ENCODE peak calls at places on chromosomes 1 and 21, in four cellular contexts. One of them, this sample, is unnamed.

GRCh38 chr1:109622103-109622892 is 2.7 kb downstream of the AMPD2 start:
- DNase-seq in tibial nerve: peak; percentile 3
- DNase-seq in neural crest cell: no peak
- DNase-seq in activated T-helper 1 cell treated with anti-CD3 and anti-CD28 coated beads, Interleukin-12 subunit alpha, Interleukin-12 subunit beta, Interleukin-2, Interleukin-4 antibody, amounts not matched to agents 30 ng/mL and 10 ng/mL and 1 ng/mL, durations not matched to agents 14 hours and 24 hours and 36 hours: no peak
- DNase-seq in this sample: no peak

GRCh38 chr1:97137862-97138514 is 416.4 kb downstream of the PTBP2 start:
- DNase-seq in neural crest cell: no peak
- DNase-seq in tibial nerve: peak; percentile 32
- DNase-seq in activated T-helper 1 cell treated with anti-CD3 and anti-CD28 coated beads, Interleukin-12 subunit alpha, Interleukin-12 subunit beta, Interleukin-2, Interleukin-4 antibody, amounts not matched to agents 30 ng/mL and 10 ng/mL and 1 ng/mL, durations not matched to agents 14 hours and 24 hours and 36 hours: no peak
- DNase-seq in this sample: peak; percentile 71

GRCh38 chr1:64841330-64842065 is 96.6 kb downstream of the RAVER2 start:
- DNase-seq in tibial nerve: no peak
- DNase-seq in neural crest cell: no peak
- DNase-seq in activated T-helper 1 cell treated with anti-CD3 and anti-CD28 coated beads, Interleukin-12 subunit alpha, Interleukin-12 subunit beta, Interleukin-2, Interleukin-4 antibody, amounts not matched to agents 30 ng/mL and 10 ng/mL and 1 ng/mL, durations not matched to agents 14 hours and 24 hours and 36 hours: no peak
- DNase-seq in this sample: no peak

GRCh38 chr1:198220428-198220827 is 63.6 kb downstream of the NEK7 start:
- DNase-seq in neural crest cell: no peak
- DNase-seq in activated T-helper 1 cell treated with anti-CD3 and anti-CD28 coated beads, Interleukin-12 subunit alpha, Interleukin-12 subunit beta, Interleukin-2, Interleukin-4 antibody, amounts not matched to agents 30 ng/mL and 10 ng/mL and 1 ng/mL, durations not matched to agents 14 hours and 24 hours and 36 hours: no peak
- DNase-seq in tibial nerve: no peak
- DNase-seq in this sample: no peak

GRCh38 chr1:227357229-227358078 is 39.2 kb upstream of the CDC42BPA start:
- DNase-seq in tibial nerve: peak; percentile 24
- DNase-seq in activated T-helper 1 cell treated with anti-CD3 and anti-CD28 coated beads, Interleukin-12 subunit alpha, Interleukin-12 subunit beta, Interleukin-2, Interleukin-4 antibody, amounts not matched to agents 30 ng/mL and 10 ng/mL and 1 ng/mL, durations not matched to agents 14 hours and 24 hours and 36 hours: no peak
- DNase-seq in neural crest cell: no peak
- DNase-seq in this sample: peak; percentile 5

GRCh38 chr1:2283371-2283990 is 55.4 kb downstream of the SKI start:
- DNase-seq in tibial nerve: no peak
- DNase-seq in neural crest cell: no peak
- DNase-seq in activated T-helper 1 cell treated with anti-CD3 and anti-CD28 coated beads, Interleukin-12 subunit alpha, Interleukin-12 subunit beta, Interleukin-2, Interleukin-4 antibody, amounts not matched to agents 30 ng/mL and 10 ng/mL and 1 ng/mL, durations not matched to agents 14 hours and 24 hours and 36 hours: no peak
- DNase-seq in this sample: no peak

GRCh38 chr1:219088778-219089557 is 84.7 kb upstream of the LYPLAL1 start:
- DNase-seq in activated T-helper 1 cell treated with anti-CD3 and anti-CD28 coated beads, Interleukin-12 subunit alpha, Interleukin-12 subunit beta, Interleukin-2, Interleukin-4 antibody, amounts not matched to agents 30 ng/mL and 10 ng/mL and 1 ng/mL, durations not matched to agents 14 hours and 24 hours and 36 hours: no peak
- DNase-seq in neural crest cell: no peak
- DNase-seq in tibial nerve: peak; percentile 57
- DNase-seq in this sample: no peak

GRCh38 chr1:234726359-234726836 is 116.4 kb upstream of the IRF2BP2 start:
- DNase-seq in neural crest cell: no peak
- DNase-seq in tibial nerve: peak; percentile 36
- DNase-seq in activated T-helper 1 cell treated with anti-CD3 and anti-CD28 coated beads, Interleukin-12 subunit alpha, Interleukin-12 subunit beta, Interleukin-2, Interleukin-4 antibody, amounts not matched to agents 30 ng/mL and 10 ng/mL and 1 ng/mL, durations not matched to agents 14 hours and 24 hours and 36 hours: no peak
- DNase-seq in this sample: peak; percentile 49

GRCh38 chr1:10882069-10882468 is 85.6 kb upstream of the CASZ1 start:
- DNase-seq in tibial nerve: no peak
- DNase-seq in neural crest cell: no peak
- DNase-seq in activated T-helper 1 cell treated with anti-CD3 and anti-CD28 coated beads, Interleukin-12 subunit alpha, Interleukin-12 subunit beta, Interleukin-2, Interleukin-4 antibody, amounts not matched to agents 30 ng/mL and 10 ng/mL and 1 ng/mL, durations not matched to agents 14 hours and 24 hours and 36 hours: no peak
- DNase-seq in this sample: no peak

GRCh38 chr1:152165291-152166077 is 6.5 kb upstream of the RPTN start:
- DNase-seq in tibial nerve: no peak
- DNase-seq in neural crest cell: no peak
- DNase-seq in activated T-helper 1 cell treated with anti-CD3 and anti-CD28 coated beads, Interleukin-12 subunit alpha, Interleukin-12 subunit beta, Interleukin-2, Interleukin-4 antibody, amounts not matched to agents 30 ng/mL and 10 ng/mL and 1 ng/mL, durations not matched to agents 14 hours and 24 hours and 36 hours: no peak
- DNase-seq in this sample: no peak

GRCh38 chr1:20366766-20367602 is 76.3 kb downstream of the VWA5B1 start:
- DNase-seq in tibial nerve: no peak
- DNase-seq in activated T-helper 1 cell treated with anti-CD3 and anti-CD28 coated beads, Interleukin-12 subunit alpha, Interleukin-12 subunit beta, Interleukin-2, Interleukin-4 antibody, amounts not matched to agents 30 ng/mL and 10 ng/mL and 1 ng/mL, durations not matched to agents 14 hours and 24 hours and 36 hours: no peak
- DNase-seq in neural crest cell: peak; percentile 46
- DNase-seq in this sample: peak; percentile 30

GRCh38 chr1:17538010-17538409 is 1.5 kb upstream of the ARHGEF10L start:
- DNase-seq in activated T-helper 1 cell treated with anti-CD3 and anti-CD28 coated beads, Interleukin-12 subunit alpha, Interleukin-12 subunit beta, Interleukin-2, Interleukin-4 antibody, amounts not matched to agents 30 ng/mL and 10 ng/mL and 1 ng/mL, durations not matched to agents 14 hours and 24 hours and 36 hours: no peak
- DNase-seq in neural crest cell: no peak
- DNase-seq in tibial nerve: no peak
- DNase-seq in this sample: no peak

GRCh38 chr21:18810136-18810535 is 406.6 kb upstream of the TMPRSS15 start:
- DNase-seq in tibial nerve: no peak
- DNase-seq in activated T-helper 1 cell treated with anti-CD3 and anti-CD28 coated beads, Interleukin-12 subunit alpha, Interleukin-12 subunit beta, Interleukin-2, Interleukin-4 antibody, amounts not matched to agents 30 ng/mL and 10 ng/mL and 1 ng/mL, durations not matched to agents 14 hours and 24 hours and 36 hours: no peak
- DNase-seq in neural crest cell: no peak
- DNase-seq in this sample: no peak

GRCh38 chr1:30700528-30701265 is 22.7 kb downstream of the MATN1 start:
- DNase-seq in neural crest cell: no peak
- DNase-seq in tibial nerve: peak; percentile 42
- DNase-seq in activated T-helper 1 cell treated with anti-CD3 and anti-CD28 coated beads, Interleukin-12 subunit alpha, Interleukin-12 subunit beta, Interleukin-2, Interleukin-4 antibody, amounts not matched to agents 30 ng/mL and 10 ng/mL and 1 ng/mL, durations not matched to agents 14 hours and 24 hours and 36 hours: no peak
- DNase-seq in this sample: no peak

GRCh38 chr1:19577001-19577400 is 67.1 kb upstream of the NBL1 start:
- DNase-seq in activated T-helper 1 cell treated with anti-CD3 and anti-CD28 coated beads, Interleukin-12 subunit alpha, Interleukin-12 subunit beta, Interleukin-2, Interleukin-4 antibody, amounts not matched to agents 30 ng/mL and 10 ng/mL and 1 ng/mL, durations not matched to agents 14 hours and 24 hours and 36 hours: no peak
- DNase-seq in neural crest cell: no peak
- DNase-seq in tibial nerve: no peak
- DNase-seq in this sample: no peak

GRCh38 chr1:230113605-230114241 is 46.7 kb downstream of the GALNT2 start:
- DNase-seq in activated T-helper 1 cell treated with anti-CD3 and anti-CD28 coated beads, Interleukin-12 subunit alpha, Interleukin-12 subunit beta, Interleukin-2, Interleukin-4 antibody, amounts not matched to agents 30 ng/mL and 10 ng/mL and 1 ng/mL, durations not matched to agents 14 hours and 24 hours and 36 hours: no peak
- DNase-seq in neural crest cell: no peak
- DNase-seq in tibial nerve: peak; percentile 40
- DNase-seq in this sample: no peak

GRCh38 chr1:93448292-93448982 is 519 bp downstream of the FNBP1L start:
- DNase-seq in activated T-helper 1 cell treated with anti-CD3 and anti-CD28 coated beads, Interleukin-12 subunit alpha, Interleukin-12 subunit beta, Interleukin-2, Interleukin-4 antibody, amounts not matched to agents 30 ng/mL and 10 ng/mL and 1 ng/mL, durations not matched to agents 14 hours and 24 hours and 36 hours: no peak
- DNase-seq in neural crest cell: peak; percentile 56
- DNase-seq in tibial nerve: no peak
- DNase-seq in this sample: peak; percentile 52

GRCh38 chr1:91900538-91900937 is 14.6 kb upstream of the TGFBR3 start:
- DNase-seq in neural crest cell: no peak
- DNase-seq in activated T-helper 1 cell treated with anti-CD3 and anti-CD28 coated beads, Interleukin-12 subunit alpha, Interleukin-12 subunit beta, Interleukin-2, Interleukin-4 antibody, amounts not matched to agents 30 ng/mL and 10 ng/mL and 1 ng/mL, durations not matched to agents 14 hours and 24 hours and 36 hours: no peak
- DNase-seq in tibial nerve: peak; percentile 29
- DNase-seq in this sample: no peak

GRCh38 chr1:39799770-39800470 is 11.3 kb upstream of the BMP8B start:
- DNase-seq in neural crest cell: peak; percentile 81
- DNase-seq in tibial nerve: peak; percentile 73
- DNase-seq in activated T-helper 1 cell treated with anti-CD3 and anti-CD28 coated beads, Interleukin-12 subunit alpha, Interleukin-12 subunit beta, Interleukin-2, Interleukin-4 antibody, amounts not matched to agents 30 ng/mL and 10 ng/mL and 1 ng/mL, durations not matched to agents 14 hours and 24 hours and 36 hours: peak; percentile 41
- DNase-seq in this sample: peak; percentile 42

GRCh38 chr1:64482720-64483119 is 12.8 kb downstream of the CACHD1 start:
- DNase-seq in neural crest cell: no peak
- DNase-seq in tibial nerve: no peak
- DNase-seq in activated T-helper 1 cell treated with anti-CD3 and anti-CD28 coated beads, Interleukin-12 subunit alpha, Interleukin-12 subunit beta, Interleukin-2, Interleukin-4 antibody, amounts not matched to agents 30 ng/mL and 10 ng/mL and 1 ng/mL, durations not matched to agents 14 hours and 24 hours and 36 hours: no peak
- DNase-seq in this sample: no peak

GRCh38 chr1:224683981-224684380 is 67.9 kb downstream of the CNIH3 start:
- DNase-seq in neural crest cell: no peak
- DNase-seq in tibial nerve: no peak
- DNase-seq in activated T-helper 1 cell treated with anti-CD3 and anti-CD28 coated beads, Interleukin-12 subunit alpha, Interleukin-12 subunit beta, Interleukin-2, Interleukin-4 antibody, amounts not matched to agents 30 ng/mL and 10 ng/mL and 1 ng/mL, durations not matched to agents 14 hours and 24 hours and 36 hours: no peak
- DNase-seq in this sample: peak; percentile 39

GRCh38 chr1:93317207-93317606 is 28.5 kb upstream of the DR1 start:
- DNase-seq in tibial nerve: peak; percentile 40
- DNase-seq in activated T-helper 1 cell treated with anti-CD3 and anti-CD28 coated beads, Interleukin-12 subunit alpha, Interleukin-12 subunit beta, Interleukin-2, Interleukin-4 antibody, amounts not matched to agents 30 ng/mL and 10 ng/mL and 1 ng/mL, durations not matched to agents 14 hours and 24 hours and 36 hours: no peak
- DNase-seq in neural crest cell: no peak
- DNase-seq in this sample: no peak

GRCh38 chr1:228158690-228159665 is 6.6 kb upstream of the IBA57 start:
- DNase-seq in tibial nerve: no peak
- DNase-seq in activated T-helper 1 cell treated with anti-CD3 and anti-CD28 coated beads, Interleukin-12 subunit alpha, Interleukin-12 subunit beta, Interleukin-2, Interleukin-4 antibody, amounts not matched to agents 30 ng/mL and 10 ng/mL and 1 ng/mL, durations not matched to agents 14 hours and 24 hours and 36 hours: no peak
- DNase-seq in neural crest cell: no peak
- DNase-seq in this sample: no peak

GRCh38 chr1:230352537-230352936 is 73.6 kb downstream of the PGBD5 start:
- DNase-seq in tibial nerve: no peak
- DNase-seq in neural crest cell: no peak
- DNase-seq in activated T-helper 1 cell treated with anti-CD3 and anti-CD28 coated beads, Interleukin-12 subunit alpha, Interleukin-12 subunit beta, Interleukin-2, Interleukin-4 antibody, amounts not matched to agents 30 ng/mL and 10 ng/mL and 1 ng/mL, durations not matched to agents 14 hours and 24 hours and 36 hours: no peak
- DNase-seq in this sample: no peak

GRCh38 chr1:246106342-246106763 is 400.7 kb downstream of the SMYD3 start:
- DNase-seq in tibial nerve: no peak
- DNase-seq in activated T-helper 1 cell treated with anti-CD3 and anti-CD28 coated beads, Interleukin-12 subunit alpha, Interleukin-12 subunit beta, Interleukin-2, Interleukin-4 antibody, amounts not matched to agents 30 ng/mL and 10 ng/mL and 1 ng/mL, durations not matched to agents 14 hours and 24 hours and 36 hours: no peak
- DNase-seq in neural crest cell: no peak
- DNase-seq in this sample: no peak

GRCh38 chr1:29563571-29563970 is 327.2 kb downstream of the PTPRU start:
- DNase-seq in neural crest cell: no peak
- DNase-seq in tibial nerve: no peak
- DNase-seq in activated T-helper 1 cell treated with anti-CD3 and anti-CD28 coated beads, Interleukin-12 subunit alpha, Interleukin-12 subunit beta, Interleukin-2, Interleukin-4 antibody, amounts not matched to agents 30 ng/mL and 10 ng/mL and 1 ng/mL, durations not matched to agents 14 hours and 24 hours and 36 hours: no peak
- DNase-seq in this sample: no peak

GRCh38 chr1:1073743-1074587 is at the start of gene RNF223:
- DNase-seq in activated T-helper 1 cell treated with anti-CD3 and anti-CD28 coated beads, Interleukin-12 subunit alpha, Interleukin-12 subunit beta, Interleukin-2, Interleukin-4 antibody, amounts not matched to agents 30 ng/mL and 10 ng/mL and 1 ng/mL, durations not matched to agents 14 hours and 24 hours and 36 hours: no peak
- DNase-seq in tibial nerve: no peak
- DNase-seq in neural crest cell: no peak
- DNase-seq in this sample: no peak

GRCh38 chr1:8145525-8145924 is 119.4 kb upstream of the ERRFI1 start:
- DNase-seq in tibial nerve: no peak
- DNase-seq in activated T-helper 1 cell treated with anti-CD3 and anti-CD28 coated beads, Interleukin-12 subunit alpha, Interleukin-12 subunit beta, Interleukin-2, Interleukin-4 antibody, amounts not matched to agents 30 ng/mL and 10 ng/mL and 1 ng/mL, durations not matched to agents 14 hours and 24 hours and 36 hours: no peak
- DNase-seq in neural crest cell: no peak
- DNase-seq in this sample: no peak

GRCh38 chr1:46396429-46397398 is 2.6 kb downstream of the FAAH start:
- DNase-seq in tibial nerve: no peak
- DNase-seq in activated T-helper 1 cell treated with anti-CD3 and anti-CD28 coated beads, Interleukin-12 subunit alpha, Interleukin-12 subunit beta, Interleukin-2, Interleukin-4 antibody, amounts not matched to agents 30 ng/mL and 10 ng/mL and 1 ng/mL, durations not matched to agents 14 hours and 24 hours and 36 hours: no peak
- DNase-seq in neural crest cell: no peak
- DNase-seq in this sample: no peak